ENCODE peak calls at places on chromosomes 3 and 15, in eight cellular contexts. A is aorta, J is pancreas, D is A549, E is hepatocyte, C is mesenchymal stem cell, I is IMR-90, B is cardiac muscle cell. L is an unnamed sample.

GRCh38 chr15:83656192-83656591 is 2.3 kb downstream of the ADAMTSL3 start:
- DNase-seq in A (no peak), J (no peak), D (no peak), C (no peak), E (no peak), B (no peak), I (no peak), L (no peak)

GRCh38 chr3:155890671-155891190 is 20.3 kb downstream of the GMPS start:
- DNase-seq in A (no peak), E (peak; percentile 7), J (no peak), B (peak; percentile 74), C (peak; percentile 75), D (no peak), I (peak; percentile 53), L (no peak)

GRCh38 chr3:194871143-194871863 is 185.6 kb downstream of the FAM43A start:
- DNase-seq in A (peak; percentile 67), C (peak; percentile 85), E (peak; percentile 93), I (peak; percentile 91), B (peak; percentile 85), J (peak; percentile 75), D (peak; percentile 61), L (no peak)

GRCh38 chr3:137263982-137264777 is 306.4 kb downstream of the IL20RB start:
- DNase-seq in A (peak; percentile 40), D (no peak), E (peak; percentile 32), J (peak; percentile 52), C (no peak), I (no peak), B (no peak), L (no peak)

GRCh38 chr3:131711114-131711786 is 208.5 kb upstream of the MRPL3 start:
- DNase-seq in B (no peak), A (no peak), I (no peak), D (no peak), E (no peak), C (no peak), J (no peak), L (no peak)

GRCh38 chr3:126907557-126907956 is 75.4 kb upstream of the PLXNA1 start:
- DNase-seq in D (no peak), I (no peak), B (peak; percentile 71), E (no peak), J (no peak), A (no peak), C (no peak), L (no peak)

GRCh38 chr3:152328841-152329240 is 60.1 kb downstream of the MBNL1 start:
- DNase-seq in I (peak; percentile 88), A (no peak), E (peak; percentile 53), J (no peak), D (peak; percentile 54), C (peak; percentile 92), B (peak; percentile 89), L (no peak)

GRCh38 chr3:66722675-66723074 is 221.9 kb upstream of the LRIG1 start:
- DNase-seq in C (peak; percentile 86), E (no peak), I (peak; percentile 95), A (peak; percentile 78), J (no peak), D (no peak), B (peak; percentile 43), L (no peak)

GRCh38 chr3:124883191-124883747 is 3.9 kb downstream of the ITGB5 start:
- DNase-seq in A (no peak), C (no peak), E (no peak), B (no peak), I (no peak), J (no peak), D (no peak), L (no peak)

GRCh38 chr3:169342652-169343051 is 320.9 kb downstream of the MECOM start:
- DNase-seq in E (no peak), I (no peak), A (no peak), C (no peak), D (no peak), B (no peak), J (no peak), L (no peak)

GRCh38 chr15:87219650-87220615 is 1036.6 kb downstream of the NTRK3 start:
- DNase-seq in A (no peak), C (peak; percentile 70), E (no peak), B (no peak), J (no peak), D (no peak), I (no peak), L (no peak)

GRCh38 chr3:13650210-13651056 is 101.5 kb downstream of the FBLN2 start:
- DNase-seq in C (peak; percentile 66), B (peak; percentile 83), I (peak; percentile 55), J (peak; percentile 97), A (peak; percentile 75), D (peak; percentile 82), E (peak; percentile 90), L (peak; percentile 54)

GRCh38 chr3:194675081-194675640 is 3.2 kb upstream of the LSG1 start:
- DNase-seq in C (no peak), J (no peak), E (no peak), I (no peak), B (no peak), D (no peak), A (no peak), L (no peak)

GRCh38 chr3:11522953-11523792 is 120.5 kb downstream of the VGLL4 start:
- DNase-seq in A (no peak), D (no peak), E (no peak), J (no peak), I (peak; percentile 33), B (no peak), C (peak; percentile 34), L (no peak)

GRCh38 chr3:49353022-49353421 is 5.1 kb downstream of the GPX1 start:
- DNase-seq in B (no peak), I (no peak), E (no peak), D (no peak), C (peak; percentile 29), A (no peak), J (no peak), L (no peak)

GRCh38 chr3:49349617-49350114 is 8.5 kb downstream of the GPX1 start:
- DNase-seq in B (no peak), I (no peak), E (peak; percentile 51), D (no peak), C (no peak), A (no peak), J (no peak), L (no peak)

GRCh38 chr3:49346797-49347251 is 7.0 kb upstream of the USP4 start:
- DNase-seq in I (peak; percentile 69), J (no peak), E (no peak), C (peak; percentile 34), B (no peak), A (no peak), D (no peak), L (no peak)

GRCh38 chr3:49352286-49352685 is 5.9 kb downstream of the GPX1 start:
- DNase-seq in J (no peak), E (no peak), D (no peak), A (no peak), I (no peak), C (no peak), B (no peak), L (no peak)

DNA sequence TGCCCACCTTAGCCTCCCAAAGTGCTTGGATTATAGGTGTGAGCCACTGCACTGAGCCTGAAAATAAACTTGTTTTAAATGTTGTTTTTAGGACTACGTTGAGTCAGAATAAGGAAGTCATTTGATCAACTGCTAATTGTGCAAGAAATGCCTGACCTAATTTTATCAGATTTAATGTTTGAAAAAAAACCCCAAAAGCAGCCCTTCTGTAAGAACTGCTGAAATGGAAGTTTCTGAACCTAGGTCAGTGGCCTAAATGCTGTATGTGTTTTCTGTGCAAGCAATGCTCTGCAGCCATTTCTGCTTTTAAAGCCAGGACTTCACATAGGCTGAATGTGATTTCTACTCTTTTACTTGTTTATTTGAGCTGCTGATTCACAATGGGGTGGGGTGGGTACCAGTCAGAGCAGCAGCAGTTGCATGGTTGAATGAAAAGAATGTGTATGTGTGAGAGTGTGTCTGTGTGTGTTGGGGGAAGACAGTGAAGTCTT is 6.6 kb downstream of the GPX1 start:
- DNase-seq in E (peak; percentile 46), J (no peak), I (peak; percentile 94), A (no peak), C (peak; percentile 93), B (peak; percentile 73), D (no peak), L (no peak)
- H3K4me1 ChIP-seq in E (peaks cover 34% of the 10 kb centered on the region), J (no peaks in the 10 kb centered on the region), I (peaks cover 20% of the 10 kb centered on the region), A (no peaks in the 10 kb centered on the region), C (peaks cover 20% of the 10 kb centered on the region), B (peaks cover 13% of the 10 kb centered on the region), D (peaks cover 37% of the 10 kb centered on the region), L (no peaks in the 10 kb centered on the region)

DNA sequence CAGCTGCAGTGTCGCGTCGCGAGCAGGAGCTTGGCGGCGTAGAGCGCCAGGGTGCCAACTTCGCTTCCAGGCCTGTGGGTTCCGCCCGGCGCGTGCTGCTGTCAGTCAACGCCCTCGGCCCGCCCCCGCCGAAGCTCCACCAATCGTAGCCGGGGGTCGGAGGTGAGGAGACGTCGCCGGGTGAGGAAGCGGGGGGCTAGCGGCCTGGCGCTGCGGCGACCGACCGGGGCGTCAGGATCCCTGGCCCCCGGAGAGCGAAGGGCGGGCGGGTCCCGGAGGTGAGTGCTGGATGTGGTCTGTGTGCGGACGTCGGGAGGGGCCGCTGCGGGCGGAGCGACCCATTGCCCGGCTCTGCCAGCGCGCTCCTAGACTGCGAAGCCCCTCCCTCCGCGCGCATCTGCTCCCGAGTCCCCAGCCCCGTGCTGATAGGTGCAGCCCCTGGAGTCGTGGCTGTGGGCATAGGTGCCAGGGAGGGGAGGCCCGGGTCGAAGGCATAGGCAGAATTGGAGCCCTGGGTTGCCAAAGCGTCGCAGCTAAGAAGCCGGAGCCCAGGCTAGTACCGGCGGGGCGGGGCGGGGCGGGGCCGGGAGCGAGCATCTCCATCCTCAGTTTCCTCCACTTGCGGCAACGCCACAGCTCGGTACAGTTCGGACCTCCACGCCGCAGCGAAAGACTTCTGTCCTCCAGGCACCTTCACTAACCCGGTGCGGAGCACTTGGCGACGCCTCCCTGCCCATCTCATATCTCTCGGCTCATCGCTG is at the start of gene NXPE3:
- DNase-seq in C (peak; percentile 85), A (peak; percentile 96), J (peak; percentile 92), I (peak; percentile 65), E (peak; percentile 88), B (peak; percentile 82), D (peak; percentile 85), L (peak; percentile 66)
- H3K27ac ChIP-seq in C (peak within 1 kb of the TSS; percentile 66), A (peak within 1 kb of the TSS; percentile 30), J (no peak within 1 kb of the TSS), I (peak within 1 kb of the TSS; percentile 77), E (peak within 1 kb of the TSS; percentile 83), B (no peak within 1 kb of the TSS), D (peak within 1 kb of the TSS; percentile 95), L (no peak within 1 kb of the TSS)

GRCh38 chr3:187367561-187368103 is 553 bp upstream of the RTP4 start:
- DNase-seq in A (peak; percentile 48), D (no peak), B (no peak), I (no peak), C (no peak), J (no peak), E (no peak), L (no peak)
- H3K4me3 ChIP-seq in A (no peak overlapping the region), D (no peak overlapping the region), B (no peak overlapping the region), I (no peak overlapping the region), C (no peak overlapping the region), J (no peak overlapping the region), E (no peak overlapping the region), L (no peak overlapping the region)

DNA sequence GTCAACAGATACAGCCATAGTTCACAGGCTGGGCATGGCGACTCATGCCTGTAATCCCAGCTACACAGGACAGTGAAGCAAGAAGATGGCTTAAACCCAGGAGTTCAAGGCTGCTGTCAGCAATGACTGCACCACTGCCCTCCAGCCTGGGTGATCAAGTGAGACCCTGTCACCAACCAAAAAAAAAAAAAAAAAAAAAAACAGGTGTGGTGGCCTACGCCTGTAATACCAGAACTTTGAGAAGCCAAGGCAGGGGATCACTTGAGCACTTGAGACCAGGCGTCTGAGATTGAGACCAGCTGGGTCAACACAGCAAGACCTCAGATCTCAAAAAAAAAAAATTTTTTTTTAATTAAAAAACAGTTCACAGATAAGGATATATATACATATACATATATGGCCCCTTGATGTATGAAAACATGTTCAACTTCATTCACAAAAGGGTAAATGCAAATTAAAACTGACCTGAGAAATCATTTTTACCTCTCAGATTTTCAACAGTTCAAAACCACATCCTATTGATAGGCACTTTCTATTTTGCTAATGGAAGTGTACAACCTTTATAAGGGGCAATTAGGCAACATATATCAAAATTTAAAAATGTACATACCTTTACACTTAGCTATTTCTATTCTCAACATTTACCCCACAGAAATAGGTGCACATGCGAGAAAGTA is 51.1 kb downstream of the OSBPL10 start:
- DNase-seq in I (no peak), C (no peak), E (no peak), B (no peak), D (no peak), A (no peak), J (no peak), L (no peak)
- H3K4me1 ChIP-seq in I (no peaks in the 10 kb centered on the region), C (no peaks in the 10 kb centered on the region), E (no peaks in the 10 kb centered on the region), B (no peaks in the 10 kb centered on the region), D (peaks cover 3% of the 10 kb centered on the region), A (peaks cover 4% of the 10 kb centered on the region), J (no peaks in the 10 kb centered on the region), L (peaks cover 4% of the 10 kb centered on the region)

L was measured in iPS DF 6.9.